ENCODE peak calls at places on chromosomes 4 and X, in seven cellular contexts. Q is hepatocyte, M is upper lobe of left lung, Y is right cardiac atrium, N is IMR-90, W is PC-3, F is K562. Z is an unnamed sample. For H3K9me3 and H3K4me1, the result is how much of the 10 kb centered on the place peaks cover.

GRCh38 chrX:34350552-34350951 is 218.4 kb upstream of the FAM47A start:
- DNase-seq in Q (no peak), M (no peak), Y (no peak), N (no peak), W (peak), F (no peak), Z (peak)

GRCh38 chr4:139609647-139610046 is 53.6 kb upstream of the SETD7 start:
- DNase-seq in Q (no peak), M (no peak), Y (no peak), N (peak), W (peak), F (no peak), Z (peak)

GRCh38 chrX:46185923-46186810 is 359.1 kb downstream of the ZNF674 start:
- DNase-seq in Q (no peak), M (no peak), Y (no peak), N (no peak), W (peak), F (no peak), Z (no peak)

GRCh38 chr4:177308125-177308524 is 1.5 kb upstream of the NEIL3 start:
- DNase-seq in Q (no peak), M (no peak), Y (no peak), N (peak), W (peak), F (no peak), Z (no peak)

GRCh38 chr4:38190717-38191178 is 230.6 kb downstream of the PTTG2 start:
- DNase-seq in Q (no peak), M (no peak), Y (peak), N (peak), W (peak), F (no peak), Z (peak)

GRCh38 chr4:80463509-80463908 is 128.0 kb downstream of the CFAP299 start:
- DNase-seq in Q (no peak), M (no peak), Y (no peak), N (no peak), W (no peak), F (no peak), Z (no peak)

GRCh38 chrX:100615015-100615414 is 21.6 kb downstream of the TSPAN6 start:
- DNase-seq in Q (peak), M (no peak), Y (no peak), N (peak), W (peak), F (no peak), Z (peak)

GRCh38 chrX:153944140-153944799 is at the start of gene RENBP:
- DNase-seq in Q (peak), M (no peak), Y (peak), N (no peak), W (no peak), F (peak), Z (no peak)

GRCh38 chr4:76950052-76950845 is 697 bp downstream of the SEPTIN11 start:
- DNase-seq in Q (peak), M (peak), Y (peak), N (no peak), W (peak), F (peak), Z (peak)

GRCh38 chrX:102669526-102669925 is 18.2 kb downstream of the GPRASP1 start:
- DNase-seq in Q (no peak), M (no peak), Y (no peak), N (no peak), W (no peak), F (no peak), Z (no peak)

GRCh38 chr4:147453561-147454141 is 27.2 kb upstream of the EDNRA start:
- DNase-seq in Q (peak), M (no peak), Y (no peak), N (peak), W (peak), F (no peak), Z (no peak)

GRCh38 chr4:88138561-88138960 is 19.9 kb downstream of the ABCG2 start:
- DNase-seq in Q (peak), M (no peak), Y (no peak), N (peak), W (peak), F (no peak), Z (peak)

GRCh38 chr4:138243369-138243768 is 1.2 kb upstream of the SLC7A11 start:
- DNase-seq in Q (no peak), M (no peak), Y (no peak), N (no peak), W (peak), F (no peak), Z (no peak)

GRCh38 chrX:1933964-1934363 is 319.1 kb downstream of the ASMT start:
- DNase-seq in Q (no peak), M (no peak), Y (no peak), N (no peak), W (no peak), F (no peak), Z (no peak)

GRCh38 chr4:4585012-4585670 is 43.3 kb upstream of the STX18 start:
- DNase-seq in Q (no peak), M (no peak), Y (no peak), N (peak), W (no peak), F (no peak), Z (peak)

GRCh38 chr4:188297873-188298272 is 158.6 kb downstream of the TRIML1 start:
- DNase-seq in Q (no peak), M (no peak), Y (no peak), N (peak), W (no peak), F (no peak), Z (no peak)

GRCh38 chr4:145216532-145216931 is 36.1 kb upstream of the OTUD4 start:
- DNase-seq in Q (no peak), M (no peak), Y (no peak), N (peak), W (peak), F (no peak), Z (peak)

GRCh38 chr4:77820836-77821561 is 1.8 kb upstream of the CNOT6L start:
- DNase-seq in Q (peak), M (no peak), Y (no peak), N (no peak), W (no peak), F (no peak), Z (no peak)

GRCh38 chrX:78029663-78030062 is 60.2 kb upstream of the PGAM4 start:
- DNase-seq in Q (peak), M (no peak), Y (no peak), N (peak), W (peak), F (no peak), Z (peak)

GRCh38 chr4:156182269-156182668 is 228.6 kb upstream of the CTSO start:
- DNase-seq in Q (no peak), M (no peak), Y (no peak), N (no peak), W (no peak), F (no peak), Z (no peak)

GRCh38 chrX:41733939-41734338 is 10.0 kb downstream of the GPR82 start:
- DNase-seq in Q (no peak), M (no peak), Y (no peak), N (no peak), W (no peak), F (no peak), Z (no peak)

GRCh38 chr4:6734165-6734786 is 18.3 kb downstream of the BLOC1S4 start:
- DNase-seq in Q (no peak), M (peak), Y (no peak), N (no peak), W (no peak), F (peak), Z (no peak)

GRCh38 chr4:113222431-113222979 is 173.1 kb downstream of the ANK2 start:
- DNase-seq in Q (no peak), M (no peak), Y (no peak), N (peak), W (peak), F (no peak), Z (no peak)

GRCh38 chr4:69096111-69096656 is at the start of gene UGT2B7:
- DNase-seq in Q (no peak), M (no peak), Y (no peak), N (no peak), W (peak), F (no peak), Z (no peak)

GRCh38 chr4:121199742-121200561 is 35.8 kb upstream of the TNIP3 start:
- DNase-seq in Q (no peak), M (no peak), Y (no peak), N (no peak), W (no peak), F (no peak), Z (no peak)

GRCh38 chrX:140713174-140713539 is 3.6 kb downstream of the LINC00632 start:
- DNase-seq in Q (no peak), M (no peak), Y (no peak), N (no peak), W (no peak), F (no peak), Z (no peak)
- H3K9me3 ChIP-seq in Q (under half), M (under half), Y (under half), N (under half), W (under half), F (under half), Z (under half)

GRCh38 chrX:17078031-17078730 is 131.7 kb downstream of the REPS2 start:
- DNase-seq in Q (no peak), M (no peak), Y (no peak), N (peak), W (peak), F (no peak), Z (no peak)
- H3K27ac ChIP-seq in Q (no peak), M (no peak), Y (no peak), N (no peak), W (no peak), F (no peak), Z (no peak)

GRCh38 chrX:129760155-129760554 is 19.6 kb upstream of the SASH3 start:
- DNase-seq in Q (no peak), M (no peak), Y (peak), N (no peak), W (no peak), F (no peak), Z (no peak)
- H3K4me1 ChIP-seq in Q (under half), M (under half), Y (under half), N (under half), W (under half), F (under half), Z (under half)

GRCh38 chr4:110010797-110011196 is 98.1 kb downstream of the EGF start:
- DNase-seq in Q (no peak), M (no peak), Y (no peak), N (no peak), W (no peak), F (no peak), Z (no peak)

GRCh38 chr4:110007217-110007616 is 94.5 kb downstream of the EGF start:
- DNase-seq in Q (no peak), M (no peak), Y (no peak), N (no peak), W (no peak), F (no peak), Z (no peak)

GRCh38 chr4:110005461-110006056 is 92.9 kb downstream of the EGF start:
- DNase-seq in Q (peak), M (no peak), Y (no peak), N (peak), W (peak), F (peak), Z (no peak)

GRCh38 chr4:110009526-110009925 is 96.8 kb downstream of the EGF start:
- DNase-seq in Q (no peak), M (no peak), Y (no peak), N (no peak), W (no peak), F (no peak), Z (no peak)

GRCh38 chr4:110008540-110008939 is 95.9 kb downstream of the EGF start:
- DNase-seq in Q (no peak), M (no peak), Y (no peak), N (no peak), W (no peak), F (no peak), Z (no peak)
- H3K9me3 ChIP-seq in Q (under half), M (under half), Y (under half), N (under half), W (under half), F (under half), Z (under half)

DNA sequence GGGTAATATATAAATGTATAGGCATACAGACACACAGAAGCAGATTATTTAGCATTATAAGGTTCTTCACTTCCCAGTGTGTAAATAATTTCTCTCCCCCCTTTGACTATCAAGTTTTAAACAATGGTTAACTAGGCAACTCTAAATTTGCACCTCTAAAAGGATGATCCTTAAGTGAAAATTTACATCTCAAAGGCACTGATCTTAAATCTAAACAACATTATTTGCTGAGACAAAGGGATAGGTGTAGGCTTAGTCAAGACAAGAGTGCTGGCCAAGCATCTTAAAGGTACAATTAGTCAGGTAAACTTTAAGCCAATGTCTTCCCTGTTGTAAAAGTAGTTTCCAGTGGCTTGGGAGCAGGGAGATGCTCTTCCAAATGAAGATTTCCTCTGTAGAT is 33.0 kb downstream of the NLRP2B start:
- DNase-seq in Q (no peak), M (no peak), Y (no peak), N (no peak), W (no peak), F (no peak), Z (no peak)
- H3K27ac ChIP-seq in Q (no peak), M (no peak), Y (no peak), N (no peak), W (no peak), F (no peak), Z (no peak)

GRCh38 chr4:2785613-2786012 is 7.3 kb upstream of the SH3BP2 start:
- DNase-seq in Q (no peak), M (no peak), Y (peak), N (no peak), W (no peak), F (no peak), Z (no peak)
- H3K4me1 ChIP-seq in Q (under half), M (under half), Y (under half), N (under half), W (under half), F (under half), Z (under half)

GRCh38 chr4:492412-492811 is 6.5 kb downstream of the ZNF721 start:
- DNase-seq in Q (no peak), M (no peak), Y (no peak), N (no peak), W (no peak), F (no peak), Z (no peak)
- H3K9me3 ChIP-seq in Q (under half), M (under half), Y (under half), N (under half), W (under half), F (under half), Z (under half)

DNA sequence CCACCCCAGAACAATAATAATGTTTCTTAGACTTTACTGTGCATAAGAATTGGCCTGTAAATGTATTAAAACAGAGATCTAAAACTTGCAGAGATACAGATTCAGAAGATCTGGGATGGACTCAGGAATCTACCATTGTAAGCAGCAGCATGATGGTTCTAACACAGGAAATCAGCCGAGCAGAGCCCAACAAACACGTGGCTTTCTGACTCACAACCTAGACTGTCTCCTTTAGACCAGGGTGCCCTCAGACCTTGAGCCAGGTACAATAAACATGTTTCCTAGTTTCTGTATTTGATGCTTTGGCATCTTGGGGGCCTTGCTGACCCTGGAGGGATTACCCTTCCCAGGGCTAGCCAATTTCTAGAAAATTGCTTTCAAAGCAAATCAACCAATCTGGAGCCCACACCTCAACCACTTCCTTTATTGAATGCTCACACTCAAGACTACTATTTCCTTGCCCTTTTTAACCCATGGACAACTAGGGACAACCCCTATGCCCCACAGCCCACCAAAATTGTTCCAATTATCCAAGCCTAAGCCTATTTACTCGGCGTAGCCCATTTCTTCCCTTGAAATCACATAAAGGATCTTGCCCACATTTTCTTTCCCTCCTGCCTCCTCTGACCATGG is 80.5 kb downstream of the TBC1D9 start:
- DNase-seq in Q (no peak), M (no peak), Y (no peak), N (peak), W (peak), F (no peak), Z (no peak)
- H3K27ac ChIP-seq in Q (no peak), M (no peak), Y (no peak), N (no peak), W (no peak), F (no peak), Z (no peak)

GRCh38 chr4:98613453-98614075 is 44.8 kb downstream of the TSPAN5 start:
- DNase-seq in Q (no peak), M (no peak), Y (no peak), N (no peak), W (no peak), F (no peak), Z (no peak)

GRCh38 chr4:98614081-98614480 is 44.3 kb downstream of the TSPAN5 start:
- DNase-seq in Q (no peak), M (no peak), Y (no peak), N (no peak), W (no peak), F (no peak), Z (no peak)

GRCh38 chr4:98614655-98615054 is 43.8 kb downstream of the TSPAN5 start:
- DNase-seq in Q (no peak), M (no peak), Y (no peak), N (no peak), W (no peak), F (no peak), Z (no peak)

GRCh38 chr4:98617358-98618047 is 40.9 kb downstream of the TSPAN5 start:
- DNase-seq in Q (no peak), M (no peak), Y (no peak), N (no peak), W (no peak), F (no peak), Z (no peak)

GRCh38 chr4:98615991-98616390 is 42.4 kb downstream of the TSPAN5 start:
- DNase-seq in Q (no peak), M (no peak), Y (no peak), N (no peak), W (no peak), F (no peak), Z (no peak)
- H3K4me1 ChIP-seq in Q (under half), M (under half), Y (under half), N (under half), W (under half), F (under half), Z (under half)